ENCODE peak calls at places on chromosomes 1 and 21, in five cellular contexts. One of them, this sample, is unnamed.

GRCh38 chr1:148296511-148296910 is 144.4 kb upstream of the NBPF11 start:
- DNase-seq in spleen: no peak
- DNase-seq in kidney epithelial cell: no peak
- DNase-seq in mesothelial cell of epicardium: no peak
- DNase-seq in fibroblast of lung: no peak
- DNase-seq in this sample: no peak

GRCh38 chr1:24119859-24120756 is 8.2 kb upstream of the MYOM3 start:
- DNase-seq in spleen: peak; percentile 48
- DNase-seq in kidney epithelial cell: peak; percentile 41
- DNase-seq in mesothelial cell of epicardium: no peak
- DNase-seq in fibroblast of lung: peak; percentile 33
- DNase-seq in this sample: no peak

GRCh38 chr1:229893762-229894444 is 173.1 kb upstream of the GALNT2 start:
- DNase-seq in spleen: no peak
- DNase-seq in kidney epithelial cell: peak; percentile 72
- DNase-seq in mesothelial cell of epicardium: no peak
- DNase-seq in fibroblast of lung: peak; percentile 22
- DNase-seq in this sample: no peak

GRCh38 chr1:5751833-5752714 is 240.2 kb downstream of the NPHP4 start:
- DNase-seq in spleen: peak; percentile 32
- DNase-seq in kidney epithelial cell: no peak
- DNase-seq in mesothelial cell of epicardium: no peak
- DNase-seq in fibroblast of lung: no peak
- DNase-seq in this sample: no peak

GRCh38 chr21:41856572-41856971 is 22.6 kb downstream of the PRDM15 start:
- DNase-seq in spleen: peak; percentile 21
- DNase-seq in kidney epithelial cell: no peak
- DNase-seq in mesothelial cell of epicardium: no peak
- DNase-seq in fibroblast of lung: no peak
- DNase-seq in this sample: no peak

GRCh38 chr21:42565206-42565810 is 51.7 kb downstream of the SLC37A1 start:
- DNase-seq in spleen: peak; percentile 60
- DNase-seq in kidney epithelial cell: no peak
- DNase-seq in mesothelial cell of epicardium: no peak
- DNase-seq in fibroblast of lung: no peak
- DNase-seq in this sample: no peak

GRCh38 chr1:234009668-234010067 is 105.2 kb downstream of the SLC35F3 start:
- DNase-seq in spleen: no peak
- DNase-seq in kidney epithelial cell: no peak
- DNase-seq in mesothelial cell of epicardium: no peak
- DNase-seq in fibroblast of lung: no peak
- DNase-seq in this sample: no peak

GRCh38 chr21:43211085-43212071 is 42.6 kb downstream of the CRYAA start:
- DNase-seq in spleen: peak; percentile 75
- DNase-seq in kidney epithelial cell: no peak
- DNase-seq in mesothelial cell of epicardium: no peak
- DNase-seq in fibroblast of lung: peak; percentile 8
- DNase-seq in this sample: no peak

GRCh38 chr1:56578664-56578962 is 750 bp downstream of the PLPP3 start:
- DNase-seq in spleen: no peak
- DNase-seq in kidney epithelial cell: no peak
- DNase-seq in mesothelial cell of epicardium: no peak
- DNase-seq in fibroblast of lung: no peak
- DNase-seq in this sample: no peak

GRCh38 chr1:46547481-46548383 is 3.7 kb downstream of the KNCN start:
- DNase-seq in spleen: peak; percentile 71
- DNase-seq in kidney epithelial cell: no peak
- DNase-seq in mesothelial cell of epicardium: no peak
- DNase-seq in fibroblast of lung: peak; percentile 44
- DNase-seq in this sample: peak; percentile 55

GRCh38 chr1:63630238-63630637 is 37.0 kb downstream of the PGM1 start:
- DNase-seq in spleen: no peak
- DNase-seq in kidney epithelial cell: no peak
- DNase-seq in mesothelial cell of epicardium: no peak
- DNase-seq in fibroblast of lung: peak; percentile 31
- DNase-seq in this sample: no peak

GRCh38 chr21:45457161-45457831 is 52.3 kb downstream of the COL18A1 start:
- DNase-seq in spleen: peak; percentile 60
- DNase-seq in kidney epithelial cell: no peak
- DNase-seq in mesothelial cell of epicardium: no peak
- DNase-seq in fibroblast of lung: no peak
- DNase-seq in this sample: no peak

GRCh38 chr1:10979483-10979920 is 33.0 kb upstream of the TARDBP start:
- DNase-seq in spleen: no peak
- DNase-seq in kidney epithelial cell: no peak
- DNase-seq in mesothelial cell of epicardium: no peak
- DNase-seq in fibroblast of lung: peak; percentile 18
- DNase-seq in this sample: no peak

GRCh38 chr1:184387069-184387870 is 441 bp downstream of the C1orf21 start:
- DNase-seq in spleen: peak; percentile 87
- DNase-seq in kidney epithelial cell: no peak
- DNase-seq in mesothelial cell of epicardium: peak; percentile 32
- DNase-seq in fibroblast of lung: peak; percentile 36
- DNase-seq in this sample: no peak

GRCh38 chr1:21875621-21876063 is 61.5 kb downstream of the HSPG2 start:
- DNase-seq in spleen: peak; percentile 58
- DNase-seq in kidney epithelial cell: no peak
- DNase-seq in mesothelial cell of epicardium: no peak
- DNase-seq in fibroblast of lung: no peak
- DNase-seq in this sample: no peak

GRCh38 chr1:228368801-228369607 is 37.6 kb downstream of the TRIM11 start:
- DNase-seq in spleen: peak; percentile 69
- DNase-seq in kidney epithelial cell: no peak
- DNase-seq in mesothelial cell of epicardium: peak; percentile 9
- DNase-seq in fibroblast of lung: no peak
- DNase-seq in this sample: no peak

GRCh38 chr1:206505702-206506375 is 1.5 kb upstream of the RASSF5 start:
- DNase-seq in spleen: peak; percentile 39
- DNase-seq in kidney epithelial cell: no peak
- DNase-seq in mesothelial cell of epicardium: no peak
- DNase-seq in fibroblast of lung: peak; percentile 71
- DNase-seq in this sample: peak; percentile 26

GRCh38 chr1:162829268-162829667 is 31.7 kb downstream of the CCDC190 start:
- DNase-seq in spleen: no peak
- DNase-seq in kidney epithelial cell: no peak
- DNase-seq in mesothelial cell of epicardium: no peak
- DNase-seq in fibroblast of lung: no peak
- DNase-seq in this sample: no peak

GRCh38 chr1:222975472-222976122 is 160.8 kb downstream of the DISP1 start:
- DNase-seq in spleen: no peak
- DNase-seq in kidney epithelial cell: no peak
- DNase-seq in mesothelial cell of epicardium: no peak
- DNase-seq in fibroblast of lung: peak; percentile 66
- DNase-seq in this sample: no peak

GRCh38 chr1:46019348-46019747 is 113.1 kb downstream of the PIK3R3 start:
- DNase-seq in spleen: no peak
- DNase-seq in kidney epithelial cell: no peak
- DNase-seq in mesothelial cell of epicardium: no peak
- DNase-seq in fibroblast of lung: no peak
- DNase-seq in this sample: no peak

GRCh38 chr1:109218516-109218915 is 4.8 kb downstream of the SARS1 start:
- DNase-seq in spleen: no peak
- DNase-seq in kidney epithelial cell: no peak
- DNase-seq in mesothelial cell of epicardium: no peak
- DNase-seq in fibroblast of lung: peak; percentile 22
- DNase-seq in this sample: no peak

GRCh38 chr1:161676441-161676840 is 13.5 kb downstream of the FCGR2B start:
- DNase-seq in spleen: no peak
- DNase-seq in kidney epithelial cell: no peak
- DNase-seq in mesothelial cell of epicardium: no peak
- DNase-seq in fibroblast of lung: no peak
- DNase-seq in this sample: no peak

GRCh38 chr1:111952258-111952657 is 37.2 kb downstream of the KCND3 start:
- DNase-seq in spleen: peak; percentile 23
- DNase-seq in kidney epithelial cell: no peak
- DNase-seq in mesothelial cell of epicardium: no peak
- DNase-seq in fibroblast of lung: no peak
- DNase-seq in this sample: no peak

GRCh38 chr1:66351913-66352312 is 182.0 kb upstream of the SGIP1 start:
- DNase-seq in spleen: no peak
- DNase-seq in kidney epithelial cell: no peak
- DNase-seq in mesothelial cell of epicardium: no peak
- DNase-seq in fibroblast of lung: no peak
- DNase-seq in this sample: no peak

GRCh38 chr1:66352783-66353182 is 181.2 kb upstream of the SGIP1 start:
- DNase-seq in spleen: no peak
- DNase-seq in kidney epithelial cell: no peak
- DNase-seq in mesothelial cell of epicardium: no peak
- DNase-seq in fibroblast of lung: no peak
- DNase-seq in this sample: no peak

GRCh38 chr1:66353207-66353606 is 180.7 kb upstream of the SGIP1 start:
- DNase-seq in spleen: no peak
- DNase-seq in kidney epithelial cell: no peak
- DNase-seq in mesothelial cell of epicardium: no peak
- DNase-seq in fibroblast of lung: no peak
- DNase-seq in this sample: no peak

GRCh38 chr1:66350001-66350547 is 183.9 kb upstream of the SGIP1 start:
- DNase-seq in spleen: peak; percentile 85
- DNase-seq in kidney epithelial cell: no peak
- DNase-seq in mesothelial cell of epicardium: no peak
- DNase-seq in fibroblast of lung: peak; percentile 46
- DNase-seq in this sample: peak; percentile 47

DNA sequence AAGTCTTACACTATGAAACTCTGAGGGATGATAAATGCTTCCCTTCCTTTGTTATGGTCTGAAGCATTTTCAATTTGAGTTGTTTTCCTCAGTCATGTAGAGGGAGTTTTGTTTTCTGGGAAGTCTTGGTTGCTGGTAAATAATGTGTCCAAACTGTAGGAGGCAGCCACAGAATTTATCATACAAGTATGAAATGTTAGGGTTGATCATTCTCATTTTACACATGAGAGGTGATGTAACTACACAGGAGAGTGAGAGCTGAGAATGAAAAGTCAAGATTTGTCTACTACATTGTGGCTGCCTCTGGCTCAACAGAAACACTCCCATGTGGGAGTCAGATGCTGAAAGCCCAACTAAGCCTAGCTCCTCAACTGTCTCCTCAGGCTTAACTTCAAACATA is 182.5 kb upstream of the SGIP1 start:
- DNase-seq in spleen: no peak
- DNase-seq in kidney epithelial cell: no peak
- DNase-seq in mesothelial cell of epicardium: no peak
- DNase-seq in fibroblast of lung: peak; percentile 5
- DNase-seq in this sample: no peak
- TF ChIP-seq CTCF in spleen: no peak
- TF ChIP-seq CTCF in kidney epithelial cell: no peak
- TF ChIP-seq CTCF in mesothelial cell of epicardium: no peak
- TF ChIP-seq CTCF in fibroblast of lung: no peak
- TF ChIP-seq CTCF in this sample: no peak

GRCh38 chr1:240170806-240171205 is 79.1 kb downstream of the FMN2 start:
- DNase-seq in spleen: no peak
- DNase-seq in kidney epithelial cell: no peak
- DNase-seq in mesothelial cell of epicardium: no peak
- DNase-seq in fibroblast of lung: no peak
- DNase-seq in this sample: no peak

GRCh38 chr1:240164742-240165141 is 73.1 kb downstream of the FMN2 start:
- DNase-seq in spleen: no peak
- DNase-seq in kidney epithelial cell: no peak
- DNase-seq in mesothelial cell of epicardium: no peak
- DNase-seq in fibroblast of lung: no peak
- DNase-seq in this sample: no peak

GRCh38 chr1:240170245-240170644 is 78.6 kb downstream of the FMN2 start:
- DNase-seq in spleen: no peak
- DNase-seq in kidney epithelial cell: no peak
- DNase-seq in mesothelial cell of epicardium: no peak
- DNase-seq in fibroblast of lung: no peak
- DNase-seq in this sample: no peak

GRCh38 chr1:240171907-240172306 is 80.2 kb downstream of the FMN2 start:
- DNase-seq in spleen: no peak
- DNase-seq in kidney epithelial cell: no peak
- DNase-seq in mesothelial cell of epicardium: no peak
- DNase-seq in fibroblast of lung: no peak
- DNase-seq in this sample: no peak

DNA sequence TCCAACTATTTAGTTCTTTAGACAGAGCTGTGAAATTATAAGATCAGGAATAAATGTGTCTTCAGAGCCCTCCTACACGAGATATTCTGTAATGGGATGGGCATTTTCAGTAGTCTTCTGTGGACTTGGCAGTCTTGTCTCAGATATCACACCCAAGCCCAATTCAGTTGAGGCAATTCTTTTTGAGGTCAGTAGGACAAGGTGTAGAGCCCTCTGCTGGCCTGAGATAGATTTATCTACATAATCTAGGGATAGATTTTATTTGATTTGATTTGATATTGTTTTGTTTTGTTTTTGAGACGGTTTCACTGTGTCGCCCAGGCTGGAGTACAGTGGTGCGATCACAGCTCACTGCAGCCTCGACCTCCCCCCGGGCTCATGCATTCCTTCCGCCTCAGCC is 77.5 kb downstream of the FMN2 start:
- DNase-seq in spleen: no peak
- DNase-seq in kidney epithelial cell: no peak
- DNase-seq in mesothelial cell of epicardium: no peak
- DNase-seq in fibroblast of lung: peak; percentile 31
- DNase-seq in this sample: peak; percentile 32
- TF ChIP-seq CTCF in spleen: no peak
- TF ChIP-seq CTCF in kidney epithelial cell: peak; percentile 34
- TF ChIP-seq CTCF in mesothelial cell of epicardium: no peak
- TF ChIP-seq CTCF in fibroblast of lung: peak; percentile 24
- TF ChIP-seq CTCF in this sample: peak; percentile 66

DNA sequence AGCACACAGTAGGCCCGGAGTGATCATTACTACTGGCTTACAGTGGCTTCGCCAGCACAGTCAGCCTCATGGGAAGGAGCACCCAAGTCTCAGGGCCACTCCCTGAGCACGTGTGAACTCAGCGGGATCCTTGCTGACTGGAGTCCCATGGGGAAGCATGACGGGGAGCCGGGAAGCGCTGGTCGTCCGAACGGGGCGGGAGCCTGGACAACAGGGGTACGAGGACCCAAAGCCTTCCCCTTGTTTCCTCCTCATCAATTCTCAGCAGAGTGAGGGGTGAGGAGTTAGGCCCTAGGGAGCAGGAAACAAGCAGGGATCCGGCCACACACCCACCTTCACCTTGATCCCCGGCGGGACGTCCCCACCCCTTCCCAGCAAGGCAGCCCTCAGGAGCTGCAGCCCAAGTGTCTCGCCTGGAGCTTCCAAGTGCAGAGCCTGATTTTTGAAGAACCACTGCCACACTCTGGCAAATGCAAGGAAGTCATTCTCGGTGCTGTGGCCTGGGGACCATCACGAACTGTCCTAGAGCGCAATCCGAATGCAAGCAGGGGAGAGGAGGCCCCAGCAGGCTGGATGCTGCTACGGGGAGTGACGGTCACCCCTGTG is 35.5 kb downstream of the TOMM20 start:
- DNase-seq in spleen: no peak
- DNase-seq in kidney epithelial cell: no peak
- DNase-seq in mesothelial cell of epicardium: no peak
- DNase-seq in fibroblast of lung: peak; percentile 66
- DNase-seq in this sample: peak; percentile 51
- TF ChIP-seq CTCF in spleen: no peak
- TF ChIP-seq CTCF in kidney epithelial cell: peak; percentile 52
- TF ChIP-seq CTCF in mesothelial cell of epicardium: no peak
- TF ChIP-seq CTCF in fibroblast of lung: no peak
- TF ChIP-seq CTCF in this sample: no peak

DNA sequence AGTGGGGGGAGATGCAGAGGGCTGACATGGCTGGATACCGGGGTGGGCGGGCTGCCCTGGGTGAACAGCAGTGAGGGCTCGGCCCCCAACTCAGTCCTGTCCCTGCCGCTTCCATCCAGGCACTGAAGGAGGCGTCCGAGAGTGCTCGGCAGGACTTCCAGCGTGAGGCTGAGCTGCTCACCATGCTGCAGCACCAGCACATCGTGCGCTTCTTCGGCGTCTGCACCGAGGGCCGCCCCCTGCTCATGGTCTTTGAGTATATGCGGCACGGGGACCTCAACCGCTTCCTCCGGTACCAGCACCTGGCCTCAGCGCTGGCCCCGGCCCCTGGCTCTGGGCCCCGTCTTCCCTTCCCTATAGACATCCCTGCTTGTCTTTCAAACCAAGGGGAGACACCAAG is 15.6 kb downstream of the NTRK1 start:
- DNase-seq in spleen: no peak
- DNase-seq in kidney epithelial cell: no peak
- DNase-seq in mesothelial cell of epicardium: no peak
- DNase-seq in fibroblast of lung: no peak
- DNase-seq in this sample: no peak
- TF ChIP-seq CTCF in spleen: no peak
- TF ChIP-seq CTCF in kidney epithelial cell: no peak
- TF ChIP-seq CTCF in mesothelial cell of epicardium: no peak
- TF ChIP-seq CTCF in fibroblast of lung: no peak
- TF ChIP-seq CTCF in this sample: no peak

This sample was measured in HFFc6.